ENCODE peak calls at places on chromosomes 7 and 10, in five cellular contexts. One of them, this sample, is unnamed.

GRCh38 chr10:32540691-32541470 is 94.9 kb downstream of the CCDC7 start:
- DNase-seq in ureter: no peak
- DNase-seq in aorta: no peak
- DNase-seq in DMS53: no peak
- DNase-seq in EL: no peak
- DNase-seq in this sample: no peak

GRCh38 chr7:130960208-130960988 is 226.4 kb upstream of the KLF14 start:
- DNase-seq in ureter: no peak
- DNase-seq in aorta: no peak
- DNase-seq in DMS53: no peak
- DNase-seq in EL: peak
- DNase-seq in this sample: peak

GRCh38 chr10:5033061-5033770 is 29.6 kb upstream of the AKR1C2 start:
- DNase-seq in ureter: no peak
- DNase-seq in aorta: no peak
- DNase-seq in DMS53: no peak
- DNase-seq in EL: peak
- DNase-seq in this sample: peak

GRCh38 chr10:124646483-124647352 is 97.5 kb downstream of the FAM53B start:
- DNase-seq in ureter: peak
- DNase-seq in aorta: peak
- DNase-seq in DMS53: no peak
- DNase-seq in EL: peak
- DNase-seq in this sample: peak

GRCh38 chr7:140489021-140489349 is 9.7 kb upstream of the MKRN1 start:
- DNase-seq in ureter: no peak
- DNase-seq in aorta: no peak
- DNase-seq in DMS53: no peak
- DNase-seq in EL: no peak
- DNase-seq in this sample: no peak

GRCh38 chr7:152597514-152597913 is 78.4 kb downstream of the XRCC2 start:
- DNase-seq in ureter: no peak
- DNase-seq in aorta: no peak
- DNase-seq in DMS53: no peak
- DNase-seq in EL: no peak
- DNase-seq in this sample: peak

GRCh38 chr7:141634065-141634464 is 67.9 kb downstream of the DENND11 start:
- DNase-seq in ureter: no peak
- DNase-seq in aorta: no peak
- DNase-seq in DMS53: no peak
- DNase-seq in EL: no peak
- DNase-seq in this sample: no peak

GRCh38 chr10:121069061-121069850 is 218.1 kb downstream of the WDR11 start:
- DNase-seq in ureter: no peak
- DNase-seq in aorta: no peak
- DNase-seq in DMS53: peak
- DNase-seq in EL: no peak
- DNase-seq in this sample: no peak

GRCh38 chr10:31864834-31865518 is 63.7 kb downstream of the ARHGAP12 start:
- DNase-seq in ureter: no peak
- DNase-seq in aorta: no peak
- DNase-seq in DMS53: peak
- DNase-seq in EL: peak
- DNase-seq in this sample: peak

GRCh38 chr7:74203157-74203556 is 6.6 kb upstream of the LAT2 start:
- DNase-seq in ureter: no peak
- DNase-seq in aorta: peak
- DNase-seq in DMS53: peak
- DNase-seq in EL: peak
- DNase-seq in this sample: peak

GRCh38 chr7:31744294-31744874 is 57.4 kb downstream of the PPP1R17 start:
- DNase-seq in ureter: peak
- DNase-seq in aorta: peak
- DNase-seq in DMS53: peak
- DNase-seq in EL: peak
- DNase-seq in this sample: peak

GRCh38 chr7:149751058-149751775 is 22.2 kb downstream of the ZNF467 start:
- DNase-seq in ureter: no peak
- DNase-seq in aorta: no peak
- DNase-seq in DMS53: no peak
- DNase-seq in EL: no peak
- DNase-seq in this sample: peak

GRCh38 chr10:8133146-8133545 is 78.7 kb downstream of the GATA3 start:
- DNase-seq in ureter: no peak
- DNase-seq in aorta: no peak
- DNase-seq in DMS53: no peak
- DNase-seq in EL: no peak
- DNase-seq in this sample: no peak

GRCh38 chr10:84336406-84336805 is 8.0 kb downstream of the CCSER2 start:
- DNase-seq in ureter: no peak
- DNase-seq in aorta: no peak
- DNase-seq in DMS53: peak
- DNase-seq in EL: no peak
- DNase-seq in this sample: no peak

GRCh38 chr7:107854989-107855388 is 36.0 kb upstream of the DLD start:
- DNase-seq in ureter: no peak
- DNase-seq in aorta: no peak
- DNase-seq in DMS53: no peak
- DNase-seq in EL: peak
- DNase-seq in this sample: no peak

GRCh38 chr7:6636741-6637543 is at the start of gene ZNF316:
- DNase-seq in ureter: peak
- DNase-seq in aorta: peak
- DNase-seq in DMS53: peak
- DNase-seq in EL: peak
- DNase-seq in this sample: peak

GRCh38 chr7:157139142-157140117 is 704 bp downstream of the UBE3C start:
- DNase-seq in ureter: no peak
- DNase-seq in aorta: peak
- DNase-seq in DMS53: peak
- DNase-seq in EL: no peak
- DNase-seq in this sample: peak

GRCh38 chr7:28958946-28959417 is 852 bp upstream of the TRIL start:
- DNase-seq in ureter: no peak
- DNase-seq in aorta: no peak
- DNase-seq in DMS53: no peak
- DNase-seq in EL: no peak
- DNase-seq in this sample: no peak

GRCh38 chr7:5586963-5587348 is 163.3 kb upstream of the TNRC18 start:
- DNase-seq in ureter: no peak
- DNase-seq in aorta: no peak
- DNase-seq in DMS53: no peak
- DNase-seq in EL: no peak
- DNase-seq in this sample: peak

GRCh38 chr7:137109966-137110930 is 233.3 kb downstream of the PTN start:
- DNase-seq in ureter: no peak
- DNase-seq in aorta: no peak
- DNase-seq in DMS53: peak
- DNase-seq in EL: peak
- DNase-seq in this sample: peak

GRCh38 chr10:6179078-6179477 is 23.7 kb upstream of the PFKFB3 start:
- DNase-seq in ureter: no peak
- DNase-seq in aorta: no peak
- DNase-seq in DMS53: no peak
- DNase-seq in EL: no peak
- DNase-seq in this sample: no peak

GRCh38 chr7:2710901-2711551 is 23.0 kb downstream of the AMZ1 start:
- DNase-seq in ureter: no peak
- DNase-seq in aorta: no peak
- DNase-seq in DMS53: no peak
- DNase-seq in EL: no peak
- DNase-seq in this sample: no peak

GRCh38 chr10:75042292-75042974 is 69.0 kb upstream of the SAMD8 start:
- DNase-seq in ureter: no peak
- DNase-seq in aorta: peak
- DNase-seq in DMS53: peak
- DNase-seq in EL: peak
- DNase-seq in this sample: peak

GRCh38 chr10:68992721-68993440 is 4.3 kb downstream of the KIFBP start:
- DNase-seq in ureter: no peak
- DNase-seq in aorta: peak
- DNase-seq in DMS53: no peak
- DNase-seq in EL: peak
- DNase-seq in this sample: peak

GRCh38 chr10:25933653-25934608 is at the start of gene MYO3A:
- DNase-seq in ureter: no peak
- DNase-seq in aorta: peak
- DNase-seq in DMS53: no peak
- DNase-seq in EL: no peak
- DNase-seq in this sample: no peak

GRCh38 chr10:61752111-61753011 is 89.6 kb downstream of the CABCOCO1 start:
- DNase-seq in ureter: no peak
- DNase-seq in aorta: no peak
- DNase-seq in DMS53: peak
- DNase-seq in EL: peak
- DNase-seq in this sample: no peak